ENCODE peak calls at places on chromosome 6, in seven cellular contexts. E is H9, R is psoas muscle, D is cardiac muscle cell, G is heart left ventricle, Z is GM23248, F is breast epithelium. L is an unnamed sample. For H3K9me3 and H3K4me1, the result is how much of the 10 kb centered on the place peaks cover.

GRCh38 chr6:50381106-50381415 is 331.3 kb upstream of the DEFB112 start:
- DNase-seq in E (no peak), R (no peak), D (no peak), G (no peak), Z (no peak), F (no peak), L (no peak)

GRCh38 chr6:44217332-44218143 is 812 bp downstream of the MYMX start:
- DNase-seq in E (peak), R (peak), D (peak), G (peak), Z (peak), F (peak), L (peak)

GRCh38 chr6:74946961-74947360 is 258.9 kb downstream of the COL12A1 start:
- DNase-seq in E (no peak), R (no peak), D (peak), G (no peak), Z (peak), F (no peak), L (no peak)

GRCh38 chr6:23531666-23532065 is 594.3 kb upstream of the NRSN1 start:
- DNase-seq in E (no peak), R (no peak), D (peak), G (no peak), Z (no peak), F (no peak), L (no peak)

GRCh38 chr6:95209007-95209406 is 368.3 kb upstream of the MANEA start:
- DNase-seq in E (no peak), R (no peak), D (no peak), G (no peak), Z (no peak), F (no peak), L (no peak)

GRCh38 chr6:56538851-56539250 is 103.8 kb downstream of the DST start:
- DNase-seq in E (no peak), R (no peak), D (no peak), G (no peak), Z (no peak), F (no peak), L (no peak)

GRCh38 chr6:3162565-3163247 is 5.4 kb upstream of the TUBB2A start:
- DNase-seq in E (peak), R (peak), D (peak), G (peak), Z (peak), F (peak), L (peak)

GRCh38 chr6:155623450-155624178 is 168.0 kb upstream of the NOX3 start:
- DNase-seq in E (no peak), R (no peak), D (no peak), G (no peak), Z (no peak), F (no peak), L (no peak)

GRCh38 chr6:41935685-41936072 is 5.9 kb downstream of the CCND3 start:
- DNase-seq in E (peak), R (no peak), D (no peak), G (no peak), Z (no peak), F (no peak), L (no peak)

GRCh38 chr6:73078333-73078732 is 147.0 kb downstream of the KHDC1L start:
- DNase-seq in E (no peak), R (no peak), D (no peak), G (no peak), Z (no peak), F (no peak), L (no peak)

GRCh38 chr6:73076211-73076610 is 149.1 kb downstream of the KHDC1L start:
- DNase-seq in E (no peak), R (no peak), D (no peak), G (no peak), Z (no peak), F (no peak), L (no peak)

GRCh38 chr6:73079978-73080377 is 145.3 kb downstream of the KHDC1L start:
- DNase-seq in E (no peak), R (no peak), D (no peak), G (no peak), Z (peak), F (no peak), L (no peak)

GRCh38 chr6:73079611-73079955 is 145.7 kb downstream of the KHDC1L start:
- DNase-seq in E (no peak), R (no peak), D (peak), G (no peak), Z (peak), F (no peak), L (no peak)

DNA sequence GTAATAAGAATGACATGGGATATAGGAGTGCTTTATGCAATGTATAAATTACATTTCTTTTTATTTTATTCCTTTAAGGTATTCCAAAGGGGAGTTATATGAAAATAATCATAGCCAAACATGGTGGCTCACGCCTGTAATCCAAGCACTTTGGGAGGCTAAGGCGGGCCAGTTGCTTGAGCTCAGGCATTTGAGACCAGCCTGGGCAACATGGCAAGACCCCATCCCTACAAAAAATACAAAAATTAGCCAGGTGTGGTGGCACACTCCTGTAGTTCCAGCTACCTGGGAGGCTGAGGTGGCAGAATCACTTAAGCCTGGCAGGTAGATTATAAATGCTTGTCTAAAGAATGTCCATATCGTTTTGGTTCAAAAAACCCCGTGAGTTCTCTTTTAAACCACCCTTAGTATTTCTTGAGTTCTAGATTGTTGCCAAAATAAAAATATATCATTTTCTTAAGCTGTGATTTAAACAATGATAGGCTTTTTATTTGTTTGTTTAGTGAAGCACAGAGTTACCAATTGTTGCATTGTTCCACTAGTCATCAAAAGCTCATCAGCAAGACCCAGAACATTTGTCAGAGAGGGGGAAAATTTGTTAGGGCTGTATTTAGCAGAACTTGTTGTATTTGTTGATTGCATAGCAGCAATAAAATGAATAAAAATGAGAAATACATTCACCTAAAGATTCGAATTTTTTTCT is 146.2 kb downstream of the KHDC1L start:
- DNase-seq in E (no peak), R (no peak), D (no peak), G (no peak), Z (peak), F (no peak), L (no peak)
- H3K27ac ChIP-seq in E (no peak), R (no peak), D (no peak), G (no peak), Z (peak), F (no peak), L (no peak)

GRCh38 chr6:111237757-111238260 is 150.5 kb downstream of the SLC16A10 start:
- DNase-seq in E (no peak), R (no peak), D (no peak), G (no peak), Z (peak), F (no peak), L (no peak)

GRCh38 chr6:111238464-111239119 is 151.3 kb downstream of the SLC16A10 start:
- DNase-seq in E (no peak), R (no peak), D (no peak), G (no peak), Z (peak), F (no peak), L (no peak)

GRCh38 chr6:111242452-111242851 is 155.1 kb downstream of the SLC16A10 start:
- DNase-seq in E (no peak), R (no peak), D (no peak), G (no peak), Z (no peak), F (no peak), L (no peak)

GRCh38 chr6:111239455-111239854 is 152.2 kb downstream of the SLC16A10 start:
- DNase-seq in E (no peak), R (no peak), D (no peak), G (no peak), Z (no peak), F (no peak), L (no peak)

DNA sequence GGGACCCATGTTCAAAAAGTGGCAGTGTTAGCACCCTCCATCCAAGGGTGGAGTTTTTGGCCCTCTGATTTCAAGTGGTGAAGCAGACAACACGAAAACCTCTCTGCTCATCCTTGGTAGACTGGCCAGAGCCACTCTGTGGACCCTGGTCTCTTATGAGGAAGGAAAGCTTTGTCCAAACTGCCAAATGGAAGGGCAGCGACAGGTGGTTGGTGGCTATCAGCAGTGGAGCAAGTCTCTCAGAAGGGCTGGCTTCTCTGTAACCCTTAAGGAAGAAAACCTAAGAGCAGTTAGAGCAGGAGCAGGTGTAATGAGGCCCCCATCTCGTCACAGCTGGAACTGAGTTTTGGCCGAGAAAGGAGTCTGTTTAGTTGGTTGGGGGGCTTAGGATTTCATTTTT is 155.8 kb downstream of the SLC16A10 start:
- DNase-seq in E (no peak), R (no peak), D (no peak), G (no peak), Z (no peak), F (no peak), L (no peak)
- H3K9me3 ChIP-seq in E (under half), R (under half), D (under half), G (under half), Z (under half), F (under half), L (under half)

DNA sequence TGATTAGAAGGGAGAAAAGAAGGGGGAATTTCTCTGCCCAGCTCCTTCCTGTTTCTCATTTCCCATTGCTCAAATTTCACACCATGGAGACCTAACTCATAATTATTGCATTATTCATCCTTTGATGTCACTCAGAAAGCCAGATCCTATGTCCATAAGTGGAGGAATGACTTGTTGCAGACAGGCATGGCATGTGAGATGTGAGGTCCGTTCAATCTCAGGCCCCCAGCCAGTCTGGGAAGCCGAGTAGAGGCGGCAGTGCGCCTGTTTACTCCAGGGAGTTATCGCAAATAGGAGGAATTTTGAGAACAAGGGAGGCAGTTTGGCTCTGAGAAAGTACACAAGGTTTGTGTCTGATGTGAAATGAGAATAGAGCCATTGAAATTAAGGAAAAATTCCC is 26.9 kb upstream of the MOCS1 start:
- DNase-seq in E (no peak), R (peak), D (peak), G (peak), Z (peak), F (no peak), L (no peak)
- H3K4me1 ChIP-seq in E (under half), R (under half), D (under half), G (under half), Z (under half), F (under half), L (under half)

DNA sequence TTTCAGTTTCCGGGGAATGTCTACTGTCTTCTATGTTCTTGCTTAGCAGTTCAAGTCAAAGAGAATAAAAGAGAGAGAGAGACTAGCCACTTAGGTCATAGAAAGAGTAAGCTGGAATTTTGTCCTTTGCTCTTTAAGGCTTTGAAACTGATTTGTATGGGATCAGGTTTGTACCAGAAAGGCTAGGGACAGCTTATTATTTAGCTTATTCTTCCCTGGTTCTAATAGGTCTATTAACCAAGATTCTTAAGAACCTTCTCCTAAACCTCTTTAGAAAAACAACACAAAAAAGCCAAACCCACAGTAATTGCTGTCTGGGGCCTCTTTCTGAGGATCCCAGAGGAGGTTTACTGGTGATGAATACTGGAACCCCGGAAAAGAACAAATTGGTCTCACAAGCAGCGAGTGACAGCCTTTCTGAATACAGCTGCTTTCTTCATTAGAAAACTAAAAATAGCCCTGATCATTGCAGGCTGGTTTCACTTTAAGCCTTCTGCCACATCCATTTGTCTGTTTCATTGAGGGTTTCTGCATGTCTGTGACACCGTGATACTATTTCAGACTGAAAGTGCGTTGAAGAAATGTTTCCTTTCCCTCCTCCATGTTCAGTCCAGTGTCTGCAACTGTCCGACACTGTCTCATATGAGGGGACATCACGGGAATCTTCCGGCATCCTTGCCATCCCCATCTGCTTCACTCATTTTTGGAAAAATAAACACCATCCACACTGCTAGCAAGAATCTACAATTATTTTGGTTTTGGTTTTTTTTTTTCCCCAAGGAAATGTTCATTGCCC is 75.1 kb upstream of the ATXN1 start:
- DNase-seq in E (no peak), R (no peak), D (no peak), G (no peak), Z (peak), F (no peak), L (no peak)
- H3K27ac ChIP-seq in E (no peak), R (peak), D (peak), G (peak), Z (peak), F (peak), L (peak)

GRCh38 chr6:7640607-7641577 is 50.9 kb downstream of the SNRNP48 start:
- DNase-seq in E (no peak), R (no peak), D (peak), G (no peak), Z (peak), F (no peak), L (no peak)
- H3K9me3 ChIP-seq in E (under half), R (under half), D (under half), G (under half), Z (under half), F (under half), L (under half)

GRCh38 chr6:150620763-150621162 is 21.1 kb downstream of the PLEKHG1 start:
- DNase-seq in E (no peak), R (no peak), D (no peak), G (no peak), Z (no peak), F (no peak), L (no peak)
- H3K4me1 ChIP-seq in E (under half), R (under half), D (under half), G (under half), Z (under half), F (under half), L (under half)

GRCh38 chr6:149334201-149334600 is 16.7 kb downstream of the TAB2 start:
- DNase-seq in E (no peak), R (no peak), D (peak), G (no peak), Z (peak), F (no peak), L (no peak)

GRCh38 chr6:149335924-149336323 is 18.4 kb downstream of the TAB2 start:
- DNase-seq in E (no peak), R (peak), D (peak), G (no peak), Z (peak), F (no peak), L (no peak)

GRCh38 chr6:149336529-149336928 is 19.0 kb downstream of the TAB2 start:
- DNase-seq in E (no peak), R (no peak), D (no peak), G (no peak), Z (peak), F (peak), L (no peak)

GRCh38 chr6:149332602-149333311 is 15.2 kb downstream of the TAB2 start:
- DNase-seq in E (no peak), R (no peak), D (no peak), G (no peak), Z (peak), F (no peak), L (no peak)

DNA sequence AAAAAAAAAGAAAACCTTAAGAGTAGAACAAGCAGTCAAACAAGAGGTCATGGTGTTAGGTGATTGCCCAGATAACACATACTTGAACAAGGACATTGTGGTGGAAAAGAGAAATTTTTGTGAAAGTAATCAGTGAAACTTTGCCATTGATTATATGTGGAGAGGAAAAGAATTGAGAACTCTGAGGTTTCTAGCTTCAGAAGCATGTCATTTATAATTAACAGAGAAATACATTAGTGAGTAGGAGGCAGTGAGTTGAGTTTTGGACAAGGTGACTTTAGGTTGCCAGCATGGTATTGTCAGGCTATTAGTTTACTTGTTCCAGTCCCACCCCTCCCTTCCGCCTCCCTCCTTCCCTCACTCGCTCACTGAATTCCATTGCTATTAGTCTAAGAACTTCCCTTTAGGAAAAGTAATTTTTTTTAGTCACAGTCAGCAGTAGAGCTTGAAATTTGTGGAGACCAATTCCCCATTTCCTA is 17.2 kb downstream of the TAB2 start:
- DNase-seq in E (no peak), R (peak), D (peak), G (no peak), Z (peak), F (no peak), L (no peak)
- H3K27ac ChIP-seq in E (no peak), R (peak), D (no peak), G (no peak), Z (peak), F (no peak), L (no peak)

GRCh38 chr6:7881765-7882500 is 28.7 kb downstream of the TXNDC5 start:
- DNase-seq in E (no peak), R (no peak), D (no peak), G (no peak), Z (peak), F (no peak), L (no peak)

GRCh38 chr6:7883381-7883780 is 27.2 kb downstream of the TXNDC5 start:
- DNase-seq in E (no peak), R (no peak), D (no peak), G (no peak), Z (no peak), F (no peak), L (no peak)

GRCh38 chr6:7879980-7880717 is 30.4 kb downstream of the TXNDC5 start:
- DNase-seq in E (no peak), R (no peak), D (no peak), G (no peak), Z (no peak), F (no peak), L (no peak)

GRCh38 chr6:7880718-7881107 is 29.9 kb downstream of the TXNDC5 start:
- DNase-seq in E (no peak), R (no peak), D (no peak), G (no peak), Z (no peak), F (no peak), L (no peak)

GRCh38 chr6:7882505-7883257 is 27.9 kb downstream of the TXNDC5 start:
- DNase-seq in E (no peak), R (no peak), D (no peak), G (no peak), Z (no peak), F (no peak), L (no peak)
- H3K9me3 ChIP-seq in E (under half), R (under half), D (under half), G (under half), Z (under half), F (under half), L (under half)

GRCh38 chr6:6328451-6328850 is 8.0 kb upstream of the F13A1 start:
- DNase-seq in E (no peak), R (no peak), D (no peak), G (no peak), Z (no peak), F (no peak), L (no peak)
- H3K4me1 ChIP-seq in E (under half), R (under half), D (under half), G (under half), Z (under half), F (under half), L (under half)

L was measured in upper lobe of left lung.